ENCODE peak calls at places on chromosomes 1 and 21, in nine cellular contexts. U is activated effector memory CD4-positive, alpha-beta T cell treated with Interleukin-2 at 50 U/mL for 16 hours; W is esophagus squamous epithelium; L is activated T-cell treated with anti-CD3 and anti-CD28 coated beads, Interleukin-2, amount 50 U/mL, for 48 hours; J is epithelial cell of proximal tubule; B is G401; N is endothelial cell; Z is cardiac fibroblast; X is neural crest cell. E is an unnamed sample.
A peak's percentile ranks its signal among the peaks of the same experiment; 100 is the strongest.

GRCh38 chr1:183159960-183160359 is 26.1 kb upstream of the LAMC2 start:
- DNase-seq in U (no peak), W (no peak), L (no peak), J (no peak), B (no peak), N (no peak), Z (no peak), X (no peak), E (no peak)

GRCh38 chr1:229027622-229028182 is 243.2 kb upstream of the RAB4A start:
- DNase-seq in U (no peak), W (no peak), L (peak; percentile 39), J (no peak), B (no peak), N (no peak), Z (peak; percentile 90), X (no peak), E (peak; percentile 100)

GRCh38 chr1:200774311-200774710 is 35.6 kb downstream of the CAMSAP2 start:
- DNase-seq in U (no peak), W (no peak), L (no peak), J (no peak), B (no peak), N (no peak), Z (peak; percentile 22), X (no peak), E (no peak)

GRCh38 chr1:59229138-59229537 is 67.8 kb upstream of the FGGY start:
- DNase-seq in U (no peak), W (no peak), L (no peak), J (peak; percentile 87), B (no peak), N (no peak), Z (peak; percentile 52), X (no peak), E (no peak)

GRCh38 chr21:42781150-42781980 is 98.0 kb downstream of the WDR4 start:
- DNase-seq in U (no peak), W (no peak), L (no peak), J (no peak), B (peak; percentile 63), N (peak; percentile 47), Z (no peak), X (no peak), E (peak; percentile 58)

GRCh38 chr1:33436557-33437296 is 5.8 kb upstream of the PHC2 start:
- DNase-seq in U (no peak), W (no peak), L (no peak), J (no peak), B (no peak), N (no peak), Z (no peak), X (no peak), E (peak; percentile 98)

GRCh38 chr1:94143173-94143808 is 22.3 kb upstream of the ABCA4 start:
- DNase-seq in U (no peak), W (no peak), L (no peak), J (no peak), B (no peak), N (no peak), Z (no peak), X (no peak), E (no peak)

GRCh38 chr1:228978486-228979324 is 243.4 kb downstream of the RHOU start:
- DNase-seq in U (no peak), W (no peak), L (no peak), J (no peak), B (peak; percentile 60), N (no peak), Z (peak; percentile 63), X (no peak), E (no peak)

GRCh38 chr1:88678405-88678804 is 5.7 kb upstream of the PKN2 start:
- DNase-seq in U (no peak), W (no peak), L (no peak), J (no peak), B (no peak), N (no peak), Z (no peak), X (no peak), E (no peak)

GRCh38 chr1:184945678-184946412 is 28.5 kb downstream of the NIBAN1 start:
- DNase-seq in U (no peak), W (no peak), L (no peak), J (no peak), B (no peak), N (no peak), Z (peak; percentile 76), X (no peak), E (no peak)

GRCh38 chr1:19306941-19307340 is 5.0 kb downstream of the AKR7A2 start:
- DNase-seq in U (no peak), W (no peak), L (no peak), J (no peak), B (no peak), N (no peak), Z (no peak), X (no peak), E (no peak)

GRCh38 chr1:36419569-36419968 is 21.9 kb upstream of the LSM10 start:
- DNase-seq in U (no peak), W (no peak), L (no peak), J (no peak), B (no peak), N (no peak), Z (no peak), X (no peak), E (no peak)